ENCODE peak calls at places on chromosome 1, in five cellular contexts. L is fibroblast of pulmonary artery, V is HCT116, O is fibroblast of the aortic adventitia, E is transverse colon. Z is an unnamed sample.

GRCh38 chr1:63772201-63772600 is 1.6 kb upstream of the ROR1 start:
- DNase-seq in L (no peak), V (no peak), O (no peak), E (no peak), Z (no peak)

GRCh38 chr1:169460193-169460833 is 25.4 kb downstream of the SLC19A2 start:
- DNase-seq in L (peak), V (no peak), O (peak), E (no peak), Z (peak)

GRCh38 chr1:246778663-246779062 is 54.5 kb downstream of the SCCPDH start:
- DNase-seq in L (no peak), V (no peak), O (no peak), E (no peak), Z (no peak)

GRCh38 chr1:208132287-208132882 is 111.8 kb downstream of the PLXNA2 start:
- DNase-seq in L (peak), V (peak), O (peak), E (peak), Z (peak)

GRCh38 chr1:186476306-186477040 is 15.6 kb upstream of the PDC start:
- DNase-seq in L (peak), V (no peak), O (peak), E (no peak), Z (no peak)

GRCh38 chr1:31678681-31679080 is 25.1 kb downstream of the COL16A1 start:
- DNase-seq in L (no peak), V (no peak), O (no peak), E (no peak), Z (no peak)

GRCh38 chr1:17239420-17239819 is 9.5 kb upstream of the PADI3 start:
- DNase-seq in L (peak), V (peak), O (peak), E (peak), Z (peak)

GRCh38 chr1:51520700-51521248 is 1.7 kb upstream of the EPS15 start:
- DNase-seq in L (no peak), V (no peak), O (no peak), E (no peak), Z (no peak)

GRCh38 chr1:116956378-116956777 is 45.2 kb upstream of the CD101 start:
- DNase-seq in L (no peak), V (no peak), O (no peak), E (no peak), Z (no peak)

GRCh38 chr1:214452152-214452806 is 99.1 kb downstream of the PTPN14 start:
- DNase-seq in L (no peak), V (no peak), O (no peak), E (no peak), Z (no peak)

GRCh38 chr1:1068374-1069060 is 5.6 kb downstream of the RNF223 start:
- DNase-seq in L (no peak), V (no peak), O (no peak), E (peak), Z (no peak)

GRCh38 chr1:25817840-25818501 is 1.8 kb upstream of the MTFR1L start:
- DNase-seq in L (no peak), V (no peak), O (no peak), E (no peak), Z (no peak)

GRCh38 chr1:211648336-211648735 is 27.1 kb downstream of the NEK2 start:
- DNase-seq in L (peak), V (no peak), O (peak), E (peak), Z (no peak)

DNA sequence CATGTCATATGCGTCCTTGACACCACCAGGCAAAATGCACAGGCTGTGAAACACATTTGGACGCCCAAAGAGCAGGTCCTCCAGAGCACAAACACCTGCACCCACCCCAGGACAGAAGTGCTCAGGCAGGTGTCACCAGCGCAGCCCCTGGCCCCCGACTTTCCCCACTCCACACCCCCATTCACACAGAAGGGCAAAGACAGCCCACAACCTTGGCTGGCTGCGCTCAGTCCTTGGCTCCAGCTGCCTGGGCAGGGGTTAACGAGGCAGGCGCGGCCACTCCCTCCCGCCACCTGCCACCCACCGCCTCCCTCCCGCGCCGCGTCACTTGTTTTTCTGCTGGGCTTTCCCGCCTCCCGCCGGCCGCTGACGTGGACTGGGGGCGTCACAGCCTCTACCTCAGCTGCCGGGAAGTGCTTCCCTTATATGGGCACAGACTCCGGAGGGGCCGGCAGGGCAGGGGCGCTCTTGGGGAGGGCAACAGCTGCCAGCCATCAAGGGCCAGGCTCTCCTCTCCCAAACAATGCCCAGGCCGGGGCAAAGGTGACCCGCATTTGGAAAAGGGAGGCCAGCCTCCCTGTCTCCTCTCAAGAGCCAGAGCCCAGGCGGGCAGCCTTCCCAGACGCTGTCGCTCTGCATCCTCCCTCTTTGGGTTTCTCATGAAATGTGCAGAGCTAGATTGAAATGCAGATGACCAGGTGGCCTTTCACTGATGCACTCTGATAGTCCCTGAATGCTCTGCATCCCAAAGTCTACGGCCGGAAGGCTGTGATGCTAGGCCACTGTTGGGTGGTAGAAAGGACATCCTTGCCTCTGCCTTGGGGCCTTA is 14.8 kb upstream of the BTG2 start:
- DNase-seq in L (peak), V (no peak), O (peak), E (peak), Z (no peak)
- H3K4me3 ChIP-seq in L (no peak), V (no peak), O (no peak), E (peak), Z (no peak)

GRCh38 chr1:210292276-210292851 is 36.3 kb upstream of the HHAT start:
- DNase-seq in L (peak), V (peak), O (no peak), E (peak), Z (peak)
- TF ChIP-seq CTCF in L (no peak), V (peak), O (no peak), E (peak), Z (peak)

DNA sequence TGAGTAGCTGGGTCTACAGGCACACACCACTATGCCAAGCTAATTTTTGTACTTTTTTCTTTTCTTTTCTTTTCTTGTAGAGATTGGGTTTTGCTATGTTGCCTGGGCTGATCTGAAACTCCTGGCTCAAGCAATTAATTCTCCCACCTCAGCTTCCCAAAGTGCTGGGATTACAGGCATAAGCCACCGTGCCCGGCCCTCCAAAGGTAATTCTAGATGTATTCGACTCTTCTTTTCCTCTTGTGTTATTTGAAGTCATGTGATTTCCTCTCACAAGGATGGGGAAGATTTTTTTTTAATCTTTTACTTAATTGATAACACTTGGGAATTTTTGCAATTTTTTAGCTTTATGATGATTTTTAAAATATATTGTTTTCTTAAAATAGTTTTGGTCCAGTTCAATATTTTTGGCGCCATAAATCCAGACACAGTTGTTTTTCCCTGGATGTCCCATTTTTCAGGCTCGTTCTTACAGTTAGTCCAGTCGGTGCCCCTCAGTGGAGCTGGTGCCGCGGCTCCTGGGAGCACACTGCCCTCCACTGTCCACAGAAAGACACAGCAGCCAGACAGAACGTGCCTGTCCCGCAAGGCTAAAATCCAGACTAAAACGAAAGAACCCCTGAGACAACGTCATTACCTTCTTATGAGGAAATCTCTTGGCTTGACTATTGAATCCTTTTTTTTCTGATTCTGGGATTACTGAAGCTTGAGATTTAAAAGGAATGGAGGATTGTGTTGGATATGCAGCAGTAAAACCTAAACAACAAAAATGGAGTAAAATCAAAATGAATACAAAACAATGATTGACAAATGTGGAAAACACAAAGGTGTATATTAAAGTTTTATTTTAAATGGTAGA is 22.4 kb downstream of the STPG1 start:
- DNase-seq in L (peak), V (peak), O (peak), E (peak), Z (peak)
- H3K4me3 ChIP-seq in L (no peak), V (no peak), O (no peak), E (peak), Z (peak)

DNA sequence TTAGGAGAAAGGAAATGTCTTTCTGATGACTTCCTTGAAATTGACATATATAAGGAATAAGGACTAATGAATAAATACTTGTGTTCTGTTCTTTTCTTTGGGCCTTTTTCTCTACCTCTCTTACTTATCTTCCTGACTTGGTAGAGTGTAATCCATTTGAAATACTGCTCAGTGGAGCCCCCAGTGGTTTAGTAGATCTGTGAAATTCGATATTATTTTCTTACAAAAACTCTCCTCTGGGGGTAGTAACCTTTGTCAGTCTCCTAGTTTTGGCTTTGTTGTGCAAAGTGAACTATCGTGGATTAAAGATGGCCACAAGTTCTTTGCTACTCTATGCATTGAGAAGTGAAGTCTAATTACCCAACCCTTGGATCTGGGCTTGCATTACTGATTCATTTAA is 48.8 kb downstream of the DUSP10 start:
- DNase-seq in L (no peak), V (no peak), O (no peak), E (no peak), Z (no peak)
- TF ChIP-seq CTCF in L (no peak), V (no peak), O (no peak), E (no peak), Z (peak)

GRCh38 chr1:226881515-226882185 is 11.2 kb downstream of the PSEN2 start:
- DNase-seq in L (no peak), V (no peak), O (no peak), E (no peak), Z (no peak)

GRCh38 chr1:226884116-226884515 is 13.7 kb downstream of the PSEN2 start:
- DNase-seq in L (no peak), V (no peak), O (no peak), E (no peak), Z (no peak)

GRCh38 chr1:226883630-226884029 is 13.2 kb downstream of the PSEN2 start:
- DNase-seq in L (no peak), V (no peak), O (no peak), E (no peak), Z (no peak)

GRCh38 chr1:226882187-226882586 is 11.8 kb downstream of the PSEN2 start:
- DNase-seq in L (no peak), V (no peak), O (peak), E (no peak), Z (no peak)

GRCh38 chr1:226882631-226883409 is 12.4 kb downstream of the PSEN2 start:
- DNase-seq in L (no peak), V (no peak), O (peak), E (peak), Z (peak)
- H3K4me3 ChIP-seq in L (no peak), V (no peak), O (peak), E (peak), Z (no peak)

GRCh38 chr1:173714441-173714758 is 381 bp upstream of the KLHL20 start:
- DNase-seq in L (peak), V (no peak), O (no peak), E (no peak), Z (no peak)

GRCh38 chr1:173717238-173717637 is 2.5 kb downstream of the KLHL20 start:
- DNase-seq in L (no peak), V (no peak), O (peak), E (no peak), Z (no peak)

GRCh38 chr1:173715538-173715844 is 710 bp downstream of the KLHL20 start:
- DNase-seq in L (no peak), V (no peak), O (no peak), E (no peak), Z (no peak)

DNA sequence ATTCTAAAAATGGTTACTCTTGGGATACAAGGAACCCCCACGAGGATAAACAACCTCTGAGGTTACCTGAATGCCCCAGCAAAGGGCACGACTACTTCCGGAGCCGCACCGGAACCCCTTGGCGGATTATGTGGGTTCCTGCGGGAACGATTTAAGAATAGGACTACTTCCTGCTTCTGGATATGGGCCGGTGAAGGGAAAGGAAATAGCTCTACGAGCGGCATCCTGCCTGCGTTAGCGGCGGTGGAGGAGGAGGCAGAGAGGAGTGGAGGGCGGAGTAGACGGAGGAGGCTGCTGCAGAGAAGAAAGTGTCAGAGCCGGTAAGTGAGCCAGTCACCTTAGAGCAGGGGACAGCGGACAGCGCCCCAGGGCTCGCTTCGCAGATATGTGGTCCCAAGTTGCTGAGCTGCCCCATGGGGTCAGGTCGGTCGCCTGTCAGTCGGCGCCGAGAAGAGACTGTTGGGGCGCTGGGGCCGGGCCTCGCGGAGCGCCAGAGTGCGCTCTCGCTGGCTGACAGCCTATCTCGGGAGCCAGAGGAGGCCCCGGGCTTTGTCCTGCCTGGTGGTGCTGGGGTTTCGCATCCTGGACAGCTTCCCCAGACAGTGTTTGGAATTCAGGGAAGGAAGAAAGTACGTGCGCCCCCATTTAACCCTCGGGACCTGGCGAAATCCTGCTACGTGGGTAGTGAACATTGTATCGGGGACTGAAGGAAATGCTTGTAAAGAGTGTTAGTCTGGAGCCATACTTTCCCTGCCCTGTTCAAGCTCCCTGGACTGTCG is at the start of gene KLHL20:
- DNase-seq in L (peak), V (peak), O (peak), E (peak), Z (peak)
- TF ChIP-seq CTCF in L (no peak), V (no peak), O (no peak), E (no peak), Z (no peak)

GRCh38 chr1:233157245-233157644 is 138.3 kb downstream of the PCNX2 start:
- DNase-seq in L (no peak), V (no peak), O (no peak), E (no peak), Z (no peak)

GRCh38 chr1:233151850-233152249 is 143.7 kb downstream of the PCNX2 start:
- DNase-seq in L (peak), V (no peak), O (peak), E (no peak), Z (no peak)
- H3K4me3 ChIP-seq in L (no peak), V (no peak), O (no peak), E (no peak), Z (no peak)

DNA sequence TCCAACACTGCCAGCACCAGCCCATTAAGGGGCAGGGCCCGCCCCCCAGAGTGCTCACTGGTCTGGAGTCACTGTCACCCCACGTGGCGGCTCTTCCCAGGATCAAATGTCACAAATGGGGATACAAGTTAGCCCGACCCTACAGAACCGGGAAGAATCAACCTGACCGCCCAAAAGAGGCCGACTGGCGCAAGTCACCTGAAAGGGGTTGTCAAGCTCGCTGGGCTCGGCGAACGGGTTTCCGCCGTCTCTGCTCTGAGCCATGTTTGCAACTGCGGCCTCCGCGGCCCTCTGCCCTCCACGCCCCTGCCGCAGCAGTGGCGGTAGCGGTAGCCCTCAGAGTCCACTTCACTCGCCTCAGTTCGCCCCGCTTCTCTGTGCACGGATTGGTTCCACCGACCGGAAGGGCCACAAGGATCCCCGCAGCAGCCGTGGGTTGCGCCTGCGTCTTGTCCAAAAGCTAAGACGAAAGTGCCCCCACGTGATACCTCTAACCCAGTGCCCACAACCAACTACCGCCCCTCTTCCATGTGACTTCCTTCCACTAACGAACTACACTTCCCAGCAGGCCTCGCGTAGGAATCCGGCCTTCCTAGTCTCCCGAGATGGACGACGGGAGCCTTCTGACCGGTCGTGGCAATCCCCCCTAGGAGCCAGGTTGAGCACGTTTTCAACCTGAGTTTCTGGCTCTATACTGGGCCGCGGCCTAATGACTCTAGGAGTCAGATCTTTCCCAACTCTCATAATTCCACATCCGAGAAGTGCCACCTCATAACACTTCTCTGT is at the start of gene SCAMP3:
- DNase-seq in L (peak), V (peak), O (peak), E (peak), Z (peak)
- TF ChIP-seq CTCF in L (no peak), V (no peak), O (no peak), E (no peak), Z (no peak)

DNA sequence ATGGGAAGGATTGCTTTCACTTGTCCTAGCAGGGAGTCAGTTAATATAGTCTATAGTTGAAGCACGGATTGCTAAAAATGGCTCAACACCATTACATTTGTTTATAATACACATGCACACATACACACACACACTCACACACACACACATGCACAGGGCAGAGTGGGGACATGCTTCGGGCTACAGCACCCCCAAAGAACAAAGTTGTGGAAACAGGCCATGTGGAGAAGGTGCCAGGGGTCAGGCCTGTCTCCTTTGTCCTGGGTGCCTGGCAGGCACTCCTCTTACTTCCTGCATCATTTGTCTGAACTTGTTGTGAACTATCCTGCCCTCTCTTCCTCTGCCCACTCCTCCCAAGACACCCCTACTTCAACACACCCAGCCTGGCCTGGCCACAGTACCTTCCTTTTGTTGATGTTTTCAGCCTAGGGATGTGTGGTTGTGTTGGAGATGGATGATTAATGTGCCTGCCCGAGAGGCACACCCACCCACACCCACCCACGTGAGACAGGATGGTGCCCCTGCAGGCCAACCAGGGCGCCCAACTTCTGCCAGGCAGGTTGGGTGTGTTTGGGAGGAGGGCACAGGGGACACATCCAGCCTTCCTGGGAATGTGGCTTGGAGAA is 17.5 kb downstream of the RASSF5 start:
- DNase-seq in L (no peak), V (no peak), O (no peak), E (no peak), Z (no peak)
- H3K4me3 ChIP-seq in L (no peak), V (no peak), O (no peak), E (no peak), Z (no peak)

Z was measured in AG10803.